ENCODE peak calls at places on chromosomes 4 and X, in eight cellular contexts. W, C, M, U, L, Q, J and E are unnamed samples.
A peak's percentile ranks its signal among the peaks of the same experiment; 100 is the strongest.

GRCh38 chrX:154430916-154431315 is 2.4 kb downstream of the ATP6AP1 start:
- DNase-seq in W (no peak), Q (no peak), C (no peak), M (no peak), J (no peak), L (no peak), U (no peak), E (no peak)

GRCh38 chrX:153564047-153564606 is 34.8 kb downstream of the CCNQ start:
- DNase-seq in L (no peak), Q (no peak), M (peak; percentile 8), W (no peak), U (no peak), C (peak; percentile 29), J (no peak), E (no peak)

GRCh38 chr4:145099653-145100052 is 1.5 kb downstream of the ABCE1 start:
- DNase-seq in M (no peak), U (no peak), W (no peak), C (peak; percentile 16), J (no peak), L (no peak), Q (peak; percentile 63), E (no peak)

GRCh38 chr4:149549911-149550310 is 265.7 kb downstream of the IQCM start:
- DNase-seq in U (no peak), L (no peak), Q (peak; percentile 32), M (peak; percentile 11), J (peak; percentile 46), C (peak; percentile 6), W (no peak), E (no peak)

GRCh38 chrX:95063554-95063953 is 1389.5 kb downstream of the FAM133A start:
- DNase-seq in W (no peak), M (peak; percentile 44), U (peak; percentile 32), C (peak; percentile 40), L (no peak), Q (no peak), J (no peak), E (no peak)

GRCh38 chrX:136711147-136711546 is 63.2 kb downstream of the CD40LG start:
- DNase-seq in U (peak; percentile 21), C (peak; percentile 52), W (no peak), J (no peak), L (no peak), M (peak; percentile 53), Q (peak; percentile 35), E (no peak)

GRCh38 chrX:130125090-130125489 is 14.8 kb upstream of the ELF4 start:
- DNase-seq in M (peak; percentile 84), W (no peak), L (no peak), C (peak; percentile 94), U (no peak), J (no peak), Q (peak; percentile 23), E (no peak)

GRCh38 chrX:46236411-46236810 is 308.8 kb downstream of the ZNF674 start:
- DNase-seq in W (no peak), U (no peak), J (no peak), C (no peak), M (peak; percentile 54), Q (no peak), L (no peak), E (no peak)

GRCh38 chrX:153963546-153963945 is 8.1 kb downstream of the HCFC1 start:
- DNase-seq in J (no peak), L (no peak), Q (no peak), W (no peak), U (no peak), M (no peak), C (no peak), E (no peak)

GRCh38 chrX:124098089-124098488 is 136.6 kb downstream of the STAG2 start:
- DNase-seq in W (no peak), U (peak; percentile 34), C (peak; percentile 53), Q (peak; percentile 12), M (peak; percentile 54), J (no peak), L (peak; percentile 13), E (no peak)

GRCh38 chr4:174423257-174423944 is 98.9 kb downstream of the HPGD start:
- DNase-seq in L (no peak), M (peak; percentile 89), J (no peak), U (peak; percentile 72), W (no peak), Q (peak; percentile 41), C (peak; percentile 69), E (no peak)

GRCh38 chr4:150609131-150609530 is 27.2 kb downstream of the MAB21L2 start:
- DNase-seq in C (no peak), L (no peak), W (no peak), J (no peak), U (no peak), M (peak; percentile 18), Q (peak; percentile 31), E (no peak)

GRCh38 chr4:103095080-103095479 is 4.6 kb downstream of the BDH2 start:
- DNase-seq in W (no peak), U (no peak), C (no peak), M (no peak), L (no peak), Q (peak; percentile 90), J (no peak), E (no peak)

GRCh38 chr4:21845663-21846062 is 102.9 kb downstream of the KCNIP4 start:
- DNase-seq in U (peak; percentile 62), J (no peak), W (no peak), L (no peak), C (no peak), M (peak; percentile 57), Q (no peak), E (no peak)

GRCh38 chr4:86615501-86615900 is 21.4 kb downstream of the PTPN13 start:
- DNase-seq in C (no peak), J (no peak), L (no peak), M (no peak), W (no peak), Q (no peak), U (no peak), E (no peak)

GRCh38 chrX:53089224-53089842 is 4.6 kb upstream of the KANTR start:
- DNase-seq in M (peak; percentile 74), W (no peak), C (peak; percentile 76), Q (peak; percentile 64), L (peak; percentile 42), J (no peak), U (peak; percentile 54), E (no peak)

GRCh38 chrX:103685396-103685795 is 1.1 kb downstream of the MORF4L2 start:
- DNase-seq in Q (no peak), J (no peak), C (peak; percentile 44), M (peak; percentile 21), L (no peak), W (no peak), U (no peak), E (no peak)

GRCh38 chrX:39757971-39758370 is 339.8 kb downstream of the BCOR start:
- DNase-seq in W (no peak), L (no peak), C (peak; percentile 79), Q (no peak), U (peak; percentile 8), J (no peak), M (peak; percentile 55), E (no peak)

GRCh38 chrX:78092296-78092695 is 11.8 kb upstream of the PGK1 start:
- DNase-seq in L (no peak), J (no peak), U (peak; percentile 18), M (peak; percentile 61), W (no peak), Q (no peak), C (peak; percentile 67), E (no peak)

GRCh38 chr4:87304659-87305277 is 17.9 kb downstream of the HSD17B13 start:
- DNase-seq in C (peak; percentile 32), L (no peak), M (no peak), Q (no peak), J (no peak), W (no peak), U (no peak), E (no peak)

GRCh38 chrX:72105436-72105835 is 26.3 kb downstream of the RTL5 start:
- DNase-seq in M (no peak), U (no peak), Q (no peak), J (no peak), C (no peak), L (peak; percentile 54), W (peak; percentile 13), E (no peak)

GRCh38 chrX:133335027-133335426 is 80.3 kb downstream of the GPC4 start:
- DNase-seq in C (peak; percentile 36), J (no peak), L (no peak), M (peak; percentile 51), U (no peak), Q (peak; percentile 70), W (no peak), E (peak; percentile 9)

GRCh38 chr4:8191136-8191747 is 7.8 kb upstream of the SH3TC1 start:
- DNase-seq in W (no peak), C (peak; percentile 90), M (peak; percentile 53), J (no peak), L (no peak), Q (peak; percentile 78), U (peak; percentile 77), E (peak; percentile 92)

GRCh38 chrX:42686706-42687105 is 91.3 kb downstream of the PPP1R2C start:
- DNase-seq in C (peak; percentile 13), W (no peak), Q (no peak), U (no peak), M (peak; percentile 63), J (no peak), L (no peak), E (no peak)

GRCh38 chr4:175371091-175371490 is 441.0 kb downstream of the GPM6A start:
- DNase-seq in C (no peak), J (no peak), L (no peak), U (no peak), W (no peak), M (no peak), Q (no peak), E (no peak)

GRCh38 chr4:107210450-107211239 is 174.5 kb upstream of the DKK2 start:
- DNase-seq in W (no peak), L (no peak), C (peak; percentile 53), J (no peak), Q (no peak), M (peak; percentile 12), U (no peak), E (no peak)

GRCh38 chr4:150960079-150960478 is 55.0 kb downstream of the LRBA start:
- DNase-seq in J (no peak), C (peak; percentile 49), M (peak; percentile 62), W (no peak), Q (peak; percentile 14), L (no peak), U (peak; percentile 43), E (no peak)

GRCh38 chrX:10457092-10457491 is 163.3 kb downstream of the MID1 start:
- DNase-seq in C (peak; percentile 71), J (no peak), U (peak; percentile 5), L (no peak), Q (no peak), M (peak; percentile 68), W (no peak), E (no peak)

GRCh38 chr4:147037089-147037488 is 91.4 kb upstream of the TTC29 start:
- DNase-seq in L (no peak), Q (no peak), U (no peak), W (no peak), J (no peak), C (no peak), M (no peak), E (no peak)

GRCh38 chrX:77597511-77597910 is 150.3 kb downstream of the FGF16 start:
- DNase-seq in J (no peak), W (no peak), C (no peak), M (peak; percentile 7), Q (no peak), U (no peak), L (no peak), E (no peak)